ENCODE peak calls at places on chromosomes 4 and X, in five cellular contexts. R is central memory CD4-positive, alpha-beta T cell; H is cardiac muscle cell; A is posterior vena cava; Q is RKO. I is an unnamed sample.

GRCh38 chrX:65928522-65928921 is 111.4 kb downstream of the VSIG4 start:
- DNase-seq in R (no peak), H (no peak), A (no peak), Q (no peak), I (no peak)

GRCh38 chr4:139934336-139934735 is 219.6 kb downstream of the MAML3 start:
- DNase-seq in R (no peak), H (no peak), A (no peak), Q (no peak), I (no peak)

GRCh38 chr4:48879561-48880442 is 26.8 kb downstream of the OCIAD2 start:
- DNase-seq in R (no peak), H (no peak), A (no peak), Q (no peak), I (no peak)

GRCh38 chrX:48695524-48695875 is 1.0 kb upstream of the SUV39H1 start:
- DNase-seq in R (no peak), H (no peak), A (no peak), Q (peak), I (no peak)

GRCh38 chr4:139609647-139610046 is 53.6 kb upstream of the SETD7 start:
- DNase-seq in R (no peak), H (no peak), A (no peak), Q (peak), I (no peak)

GRCh38 chrX:1564750-1565683 is 26.4 kb upstream of the AKAP17A start:
- DNase-seq in R (no peak), H (no peak), A (no peak), Q (no peak), I (peak)

GRCh38 chr4:159179310-159179958 is 76.6 kb downstream of the RAPGEF2 start:
- DNase-seq in R (no peak), H (peak), A (no peak), Q (no peak), I (no peak)

GRCh38 chr4:137266511-137266910 is 265.8 kb downstream of the PCDH18 start:
- DNase-seq in R (no peak), H (no peak), A (no peak), Q (no peak), I (no peak)

GRCh38 chr4:84582988-84583870 is at the start of gene CDS1:
- DNase-seq in R (no peak), H (peak), A (peak), Q (no peak), I (no peak)

GRCh38 chr4:25128671-25129070 is 31.6 kb downstream of the SEPSECS start:
- DNase-seq in R (no peak), H (no peak), A (no peak), Q (no peak), I (no peak)

GRCh38 chr4:123096038-123096437 is 173.6 kb upstream of the NUDT6 start:
- DNase-seq in R (no peak), H (peak), A (no peak), Q (no peak), I (no peak)

GRCh38 chrX:133935096-133935495 is 50.3 kb downstream of the GPC3 start:
- DNase-seq in R (no peak), H (no peak), A (no peak), Q (no peak), I (no peak)

GRCh38 chrX:3697701-3698279 is 15.7 kb downstream of the PRKX start:
- DNase-seq in R (no peak), H (no peak), A (no peak), Q (no peak), I (no peak)

GRCh38 chr4:56424697-56425514 is 10.5 kb downstream of the PPAT start:
- DNase-seq in R (peak), H (peak), A (no peak), Q (peak), I (no peak)

GRCh38 chr4:126850286-126850685 is 782.5 kb upstream of the INTU start:
- DNase-seq in R (no peak), H (no peak), A (no peak), Q (peak), I (no peak)

GRCh38 chr4:20253799-20254409 is 2.2 kb downstream of the SLIT2 start:
- DNase-seq in R (no peak), H (peak), A (peak), Q (no peak), I (peak)

GRCh38 chr4:1328267-1329155 is 18.5 kb upstream of the UVSSA start:
- DNase-seq in R (no peak), H (no peak), A (peak), Q (no peak), I (no peak)

GRCh38 chr4:69054578-69055200 is 41.6 kb upstream of the UGT2B7 start:
- DNase-seq in R (no peak), H (no peak), A (no peak), Q (peak), I (no peak)

GRCh38 chr4:142600952-142601351 is 245.1 kb downstream of the INPP4B start:
- DNase-seq in R (no peak), H (no peak), A (no peak), Q (no peak), I (no peak)

GRCh38 chrX:18579495-18579894 is 92.4 kb downstream of the RS1 start:
- DNase-seq in R (no peak), H (no peak), A (no peak), Q (no peak), I (no peak)